ENCODE peak calls at places on chromosome 1, in four cellular contexts. D is activated CD4-positive, alpha-beta T cell treated with anti-CD3 and anti-CD28 coated beads for 24 hours; W is neuronal stem cell; P is A549. O is an unnamed sample.

GRCh38 chr1:108719654-108720435 is 7.1 kb downstream of the FNDC7 start:
- DNase-seq in W (no peak), D (no peak), P (peak), O (peak)

GRCh38 chr1:166975361-166976129 is at the start of gene ILDR2:
- DNase-seq in P (peak), W (peak), D (peak), O (peak)

GRCh38 chr1:92356956-92357355 is 58.1 kb downstream of the RPAP2 start:
- DNase-seq in D (no peak), W (no peak), P (peak), O (no peak)

GRCh38 chr1:31154000-31154631 is 85.6 kb downstream of the NKAIN1 start:
- DNase-seq in D (no peak), W (no peak), P (no peak), O (no peak)

GRCh38 chr1:31577515-31578191 is 1.3 kb downstream of the TINAGL1 start:
- DNase-seq in P (peak), D (no peak), W (no peak), O (no peak)

GRCh38 chr1:202794049-202794725 is 14.0 kb downstream of the KDM5B start:
- DNase-seq in W (no peak), D (no peak), P (no peak), O (no peak)

GRCh38 chr1:245409341-245410195 is 254.8 kb downstream of the KIF26B start:
- DNase-seq in P (no peak), W (no peak), D (no peak), O (no peak)

GRCh38 chr1:236673284-236673919 is 12.9 kb upstream of the ACTN2 start:
- DNase-seq in W (no peak), D (no peak), P (no peak), O (no peak)